ENCODE peak calls at places on chromosomes 1 and 21, in nine cellular contexts. G is ovary, Y is astrocyte, U is aorta, B is prostate gland, J is uterus, D is hepatocyte, P is ascending aorta, X is heart right ventricle. A is an unnamed sample. For H3K9me3 and H3K27me3, the result is how much of the 10 kb centered on the place peaks cover.

GRCh38 chr1:29975036-29975694 is 738.8 kb downstream of the PTPRU start:
- DNase-seq in G (no peak), Y (peak), U (no peak), B (no peak), J (no peak), D (peak), P (no peak), X (no peak), A (peak)

GRCh38 chr1:22641906-22642636 is 1.4 kb upstream of the C1QC start:
- DNase-seq in G (peak), Y (peak), U (peak), B (peak), J (peak), D (peak), P (peak), X (peak), A (peak)

GRCh38 chr1:107532318-107532717 is 391.5 kb downstream of the NTNG1 start:
- DNase-seq in G (no peak), Y (no peak), U (no peak), B (no peak), J (no peak), D (no peak), P (no peak), X (no peak), A (no peak)

GRCh38 chr1:234840253-234840652 is 230.3 kb upstream of the IRF2BP2 start:
- DNase-seq in G (no peak), Y (no peak), U (no peak), B (no peak), J (no peak), D (no peak), P (no peak), X (no peak), A (no peak)

GRCh38 chr1:18324246-18324645 is 156.5 kb upstream of the KLHDC7A start:
- DNase-seq in G (no peak), Y (no peak), U (no peak), B (no peak), J (no peak), D (no peak), P (no peak), X (no peak), A (no peak)

GRCh38 chr1:168316142-168316541 is 35.5 kb downstream of the TBX19 start:
- DNase-seq in G (no peak), Y (no peak), U (no peak), B (no peak), J (no peak), D (no peak), P (no peak), X (no peak), A (no peak)

GRCh38 chr1:31843506-31843905 is 27.7 kb upstream of the SPOCD1 start:
- DNase-seq in G (no peak), Y (peak), U (peak), B (peak), J (no peak), D (no peak), P (peak), X (no peak), A (no peak)

GRCh38 chr1:224438989-224439388 is 4.4 kb upstream of the WDR26 start:
- DNase-seq in G (no peak), Y (no peak), U (no peak), B (no peak), J (no peak), D (peak), P (no peak), X (no peak), A (no peak)

GRCh38 chr1:154962238-154962678 is 676 bp upstream of the PYGO2 start:
- DNase-seq in G (no peak), Y (no peak), U (peak), B (peak), J (no peak), D (no peak), P (no peak), X (no peak), A (peak)

GRCh38 chr21:44998086-44998620 is 58.3 kb downstream of the SLX9 start:
- DNase-seq in G (no peak), Y (no peak), U (peak), B (no peak), J (no peak), D (no peak), P (no peak), X (peak), A (no peak)

GRCh38 chr1:21517161-21517589 is 8.0 kb downstream of the ALPL start:
- DNase-seq in G (no peak), Y (no peak), U (no peak), B (peak), J (no peak), D (no peak), P (no peak), X (no peak), A (no peak)

GRCh38 chr1:67607286-67607685 is 77.7 kb upstream of the GADD45A start:
- DNase-seq in G (no peak), Y (no peak), U (no peak), B (no peak), J (no peak), D (no peak), P (no peak), X (no peak), A (no peak)

GRCh38 chr1:162276493-162276892 is 100.2 kb downstream of the SPATA46 start:
- DNase-seq in G (no peak), Y (no peak), U (no peak), B (peak), J (no peak), D (peak), P (no peak), X (no peak), A (peak)

GRCh38 chr1:77063118-77063517 is 156.1 kb downstream of the PIGK start:
- DNase-seq in G (no peak), Y (no peak), U (no peak), B (no peak), J (no peak), D (no peak), P (no peak), X (no peak), A (no peak)

GRCh38 chr1:28199328-28200233 is 23.1 kb upstream of the PTAFR start:
- DNase-seq in G (no peak), Y (no peak), U (no peak), B (no peak), J (no peak), D (no peak), P (no peak), X (no peak), A (no peak)

GRCh38 chr1:44775930-44776748 is 799 bp downstream of the RPS8 start:
- DNase-seq in G (no peak), Y (no peak), U (no peak), B (no peak), J (no peak), D (peak), P (no peak), X (no peak), A (peak)

GRCh38 chr1:92792340-92792782 is 7.5 kb upstream of the EVI5 start:
- DNase-seq in G (no peak), Y (no peak), U (no peak), B (no peak), J (no peak), D (no peak), P (no peak), X (no peak), A (peak)

GRCh38 chr1:69858534-69858933 is 290.8 kb downstream of the LRRC7 start:
- DNase-seq in G (no peak), Y (no peak), U (no peak), B (no peak), J (no peak), D (no peak), P (no peak), X (no peak), A (no peak)

GRCh38 chr1:242057745-242058115 is 58.8 kb upstream of the MAP1LC3C start:
- DNase-seq in G (no peak), Y (no peak), U (no peak), B (no peak), J (no peak), D (no peak), P (no peak), X (no peak), A (no peak)

GRCh38 chr1:40090652-40091355 is 6.2 kb downstream of the PPT1 start:
- DNase-seq in G (no peak), Y (no peak), U (no peak), B (no peak), J (no peak), D (no peak), P (no peak), X (no peak), A (no peak)

GRCh38 chr1:110672753-110673108 is 2.0 kb downstream of the KCNA3 start:
- DNase-seq in G (no peak), Y (no peak), U (no peak), B (no peak), J (no peak), D (no peak), P (no peak), X (no peak), A (no peak)

GRCh38 chr1:31576743-31577455 is 584 bp downstream of the TINAGL1 start:
- DNase-seq in G (no peak), Y (no peak), U (no peak), B (no peak), J (no peak), D (no peak), P (no peak), X (no peak), A (no peak)

GRCh38 chr1:176073524-176074157 is 133.4 kb downstream of the COP1 start:
- DNase-seq in G (no peak), Y (peak), U (no peak), B (peak), J (no peak), D (peak), P (no peak), X (no peak), A (peak)

GRCh38 chr1:11797525-11798216 is 8.1 kb downstream of the MTHFR start:
- DNase-seq in G (peak), Y (no peak), U (peak), B (no peak), J (no peak), D (no peak), P (peak), X (peak), A (peak)

GRCh38 chr1:101181930-101182329 is 54.9 kb upstream of the S1PR1 start:
- DNase-seq in G (no peak), Y (peak), U (no peak), B (no peak), J (no peak), D (no peak), P (no peak), X (no peak), A (no peak)

GRCh38 chr1:7770620-7770938 is 517 bp upstream of the VAMP3 start:
- DNase-seq in G (no peak), Y (no peak), U (no peak), B (no peak), J (no peak), D (no peak), P (no peak), X (no peak), A (no peak)

GRCh38 chr1:205998457-205999241 is 4.5 kb downstream of the RAB7B start:
- DNase-seq in G (no peak), Y (no peak), U (no peak), B (no peak), J (no peak), D (no peak), P (no peak), X (peak), A (no peak)

GRCh38 chr1:248158758-248159157 is 13.8 kb downstream of the OR2M5 start:
- DNase-seq in G (no peak), Y (no peak), U (no peak), B (no peak), J (no peak), D (no peak), P (no peak), X (no peak), A (no peak)
- H3K9me3 ChIP-seq in G (under half), Y (under half), U (under half), B (under half), J (under half), D (under half), P (under half), X (under half), A (under half)

GRCh38 chr1:161017756-161018630 is 3.0 kb downstream of the F11R start:
- DNase-seq in G (no peak), Y (no peak), U (no peak), B (no peak), J (no peak), D (no peak), P (no peak), X (no peak), A (no peak)
- H3K27ac ChIP-seq in G (no peak), Y (no peak), U (no peak), B (peak), J (no peak), D (peak), P (no peak), X (peak), A (peak)

DNA sequence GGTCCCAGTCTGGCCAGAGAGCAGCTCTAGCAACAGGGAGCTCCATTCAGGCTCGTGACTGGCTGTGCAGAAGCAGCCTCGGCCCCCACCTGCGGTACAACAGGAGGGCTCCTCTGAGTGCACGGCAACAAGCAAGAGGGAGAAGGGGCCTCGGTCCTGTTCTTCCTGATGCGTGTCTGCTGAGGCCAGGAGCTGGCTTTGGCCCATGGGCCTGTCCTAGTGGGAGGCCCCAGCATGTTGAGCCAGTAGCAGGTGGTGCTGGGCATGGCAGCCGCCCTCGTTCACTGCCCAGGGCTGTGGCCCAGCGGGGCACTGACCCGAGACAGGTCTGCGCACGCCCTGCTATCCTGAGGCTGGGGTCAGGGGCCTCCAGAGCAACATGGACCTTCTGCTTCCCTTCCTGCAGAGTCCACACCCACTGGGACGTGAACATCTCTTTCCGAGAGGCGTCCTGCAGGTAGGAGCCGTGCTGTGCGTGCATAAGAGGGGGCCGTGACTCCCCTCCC is 7.0 kb downstream of the SAMD11 start:
- DNase-seq in G (no peak), Y (no peak), U (no peak), B (no peak), J (no peak), D (no peak), P (no peak), X (no peak), A (no peak)
- H3K27me3 ChIP-seq in G (under half), Y (under half), U (under half), B (under half), J (under half), D (under half), P (under half), X (half or more), A (under half)

GRCh38 chr1:98824724-98825123 is 163.2 kb downstream of the SNX7 start:
- DNase-seq in G (no peak), Y (no peak), U (no peak), B (no peak), J (no peak), D (no peak), P (no peak), X (no peak), A (no peak)

GRCh38 chr1:98821379-98821778 is 159.9 kb downstream of the SNX7 start:
- DNase-seq in G (no peak), Y (no peak), U (no peak), B (no peak), J (no peak), D (no peak), P (no peak), X (no peak), A (no peak)

DNA sequence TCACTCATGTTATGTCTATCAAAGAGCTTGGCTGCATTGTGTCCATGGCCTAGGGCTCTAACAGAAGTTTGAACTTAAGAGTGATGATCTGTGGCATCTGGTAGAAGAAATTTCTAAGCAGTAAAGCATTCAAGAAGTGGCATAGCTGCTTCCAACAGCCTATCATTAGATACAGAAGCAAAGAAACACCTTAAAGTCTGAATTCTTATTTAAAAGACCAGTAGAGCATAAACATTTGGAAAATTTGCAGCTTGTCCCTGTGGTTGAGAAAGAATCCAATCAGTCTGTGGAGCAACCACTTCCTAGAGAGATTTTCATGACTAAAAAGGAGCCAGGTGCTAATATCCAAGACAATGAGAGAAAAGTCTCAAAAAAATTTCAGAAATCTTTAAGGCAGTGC is 165.5 kb downstream of the SNX7 start:
- DNase-seq in G (no peak), Y (no peak), U (no peak), B (no peak), J (no peak), D (no peak), P (no peak), X (no peak), A (no peak)
- H3K9me3 ChIP-seq in G (under half), Y (under half), U (under half), B (under half), J (under half), D (under half), P (under half), X (under half), A (under half)

GRCh38 chr1:59104191-59104760 is 192.6 kb upstream of the FGGY start:
- DNase-seq in G (no peak), Y (no peak), U (no peak), B (no peak), J (no peak), D (no peak), P (no peak), X (no peak), A (no peak)
- H3K27ac ChIP-seq in G (no peak), Y (no peak), U (no peak), B (no peak), J (no peak), D (peak), P (no peak), X (no peak), A (no peak)

DNA sequence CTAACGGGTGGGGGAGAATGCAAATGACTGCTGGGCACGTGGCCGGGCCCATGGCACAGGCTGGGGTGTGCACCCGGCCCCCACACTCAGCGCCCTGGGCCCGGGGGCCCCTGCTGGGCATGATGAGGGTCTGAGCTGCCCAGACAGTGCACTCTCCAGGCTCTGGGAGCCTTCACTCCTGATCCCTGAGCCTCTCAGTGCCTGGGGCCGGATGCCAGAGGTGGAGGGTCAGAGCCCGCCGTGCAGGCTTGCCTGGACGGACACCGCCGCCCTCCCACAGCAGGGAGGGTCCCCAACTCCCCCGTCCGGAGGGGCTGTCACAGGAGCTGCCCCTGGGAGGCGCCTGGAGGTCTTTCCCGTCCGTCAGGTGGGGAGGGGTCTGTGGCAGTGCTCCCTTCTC is 20.2 kb upstream of the PEX10 start:
- DNase-seq in G (no peak), Y (no peak), U (no peak), B (no peak), J (no peak), D (no peak), P (no peak), X (no peak), A (no peak)
- H3K27me3 ChIP-seq in G (under half), Y (under half), U (under half), B (under half), J (under half), D (under half), P (under half), X (half or more), A (under half)

GRCh38 chr21:40681164-40681859 is 165.6 kb downstream of the DSCAM start:
- DNase-seq in G (no peak), Y (no peak), U (no peak), B (no peak), J (no peak), D (no peak), P (no peak), X (peak), A (no peak)
- H3K9me3 ChIP-seq in G (under half), Y (under half), U (under half), B (under half), J (under half), D (under half), P (under half), X (under half), A (under half)

DNA sequence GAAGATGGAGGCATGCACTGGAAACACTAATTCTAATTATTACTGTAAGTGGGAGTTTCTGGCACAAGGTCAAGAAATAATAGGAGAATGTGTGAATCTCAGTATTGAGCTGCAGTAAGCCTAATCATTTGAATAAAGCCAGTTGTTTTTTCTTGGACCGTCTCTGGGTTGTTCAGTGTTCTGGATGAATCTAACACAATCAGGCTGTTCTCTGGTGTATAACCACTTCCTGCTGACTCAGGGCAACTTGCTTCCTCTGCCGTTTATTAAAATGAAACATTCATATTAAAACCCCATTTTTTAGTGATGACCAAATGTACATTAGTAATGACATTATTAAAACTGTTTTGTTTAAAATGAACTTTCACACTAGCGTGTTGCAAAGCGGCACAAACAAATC is 273.1 kb upstream of the SNX7 start:
- DNase-seq in G (no peak), Y (peak), U (no peak), B (no peak), J (no peak), D (no peak), P (no peak), X (no peak), A (peak)
- H3K27ac ChIP-seq in G (no peak), Y (peak), U (no peak), B (no peak), J (no peak), D (no peak), P (no peak), X (no peak), A (no peak)